ENCODE peak calls at places on chromosomes 13 and 19, in five cellular contexts. One of them, this sample, is unnamed.

GRCh38 chr13:48299591-48299990 is 4.0 kb upstream of the RB1 start:
- DNase-seq in heart right ventricle: no peak
- DNase-seq in prostate gland: no peak
- DNase-seq in thoracic aorta: no peak
- DNase-seq in cardiac muscle cell: no peak
- DNase-seq in this sample: no peak

GRCh38 chr13:46577656-46578589 is 25.0 kb downstream of the LRCH1 start:
- DNase-seq in heart right ventricle: no peak
- DNase-seq in prostate gland: no peak
- DNase-seq in thoracic aorta: no peak
- DNase-seq in cardiac muscle cell: no peak
- DNase-seq in this sample: peak

GRCh38 chr13:66585669-66586203 is 644.4 kb downstream of the PCDH9 start:
- DNase-seq in heart right ventricle: no peak
- DNase-seq in prostate gland: no peak
- DNase-seq in thoracic aorta: no peak
- DNase-seq in cardiac muscle cell: no peak
- DNase-seq in this sample: no peak

GRCh38 chr19:8138201-8138600 is 11.2 kb downstream of the FBN3 start:
- DNase-seq in heart right ventricle: no peak
- DNase-seq in prostate gland: no peak
- DNase-seq in thoracic aorta: no peak
- DNase-seq in cardiac muscle cell: no peak
- DNase-seq in this sample: no peak

GRCh38 chr13:112251930-112252585 is 124.1 kb upstream of the SPACA7 start:
- DNase-seq in heart right ventricle: no peak
- DNase-seq in prostate gland: no peak
- DNase-seq in thoracic aorta: no peak
- DNase-seq in cardiac muscle cell: no peak
- DNase-seq in this sample: no peak

GRCh38 chr13:108494991-108495661 is 134.3 kb upstream of the MYO16 start:
- DNase-seq in heart right ventricle: no peak
- DNase-seq in prostate gland: no peak
- DNase-seq in thoracic aorta: no peak
- DNase-seq in cardiac muscle cell: no peak
- DNase-seq in this sample: no peak

GRCh38 chr13:21668665-21669599 is 1.9 kb upstream of the FGF9 start:
- DNase-seq in heart right ventricle: no peak
- DNase-seq in prostate gland: no peak
- DNase-seq in thoracic aorta: no peak
- DNase-seq in cardiac muscle cell: peak
- DNase-seq in this sample: peak

GRCh38 chr13:34066344-34066743 is 248.4 kb downstream of the RFC3 start:
- DNase-seq in heart right ventricle: no peak
- DNase-seq in prostate gland: no peak
- DNase-seq in thoracic aorta: no peak
- DNase-seq in cardiac muscle cell: no peak
- DNase-seq in this sample: no peak

GRCh38 chr19:291561-292280 is 518 bp upstream of the PLPP2 start:
- DNase-seq in heart right ventricle: no peak
- DNase-seq in prostate gland: no peak
- DNase-seq in thoracic aorta: no peak
- DNase-seq in cardiac muscle cell: no peak
- DNase-seq in this sample: no peak
- TF ChIP-seq CTCF in heart right ventricle: no peak
- TF ChIP-seq CTCF in prostate gland: no peak
- TF ChIP-seq CTCF in thoracic aorta: no peak
- TF ChIP-seq CTCF in cardiac muscle cell: no peak
- TF ChIP-seq CTCF in this sample: no peak

GRCh38 chr13:31538067-31539042 is 201.0 kb upstream of the RXFP2 start:
- DNase-seq in heart right ventricle: no peak
- DNase-seq in prostate gland: no peak
- DNase-seq in thoracic aorta: no peak
- DNase-seq in cardiac muscle cell: peak
- DNase-seq in this sample: peak
- TF ChIP-seq CTCF in heart right ventricle: no peak
- TF ChIP-seq CTCF in prostate gland: peak
- TF ChIP-seq CTCF in thoracic aorta: peak
- TF ChIP-seq CTCF in cardiac muscle cell: peak
- TF ChIP-seq CTCF in this sample: peak

GRCh38 chr13:79548886-79549285 is 67.9 kb downstream of the NDFIP2 start:
- DNase-seq in heart right ventricle: no peak
- DNase-seq in prostate gland: no peak
- DNase-seq in thoracic aorta: no peak
- DNase-seq in cardiac muscle cell: no peak
- DNase-seq in this sample: peak
- TF ChIP-seq CTCF in heart right ventricle: no peak
- TF ChIP-seq CTCF in prostate gland: peak
- TF ChIP-seq CTCF in thoracic aorta: no peak
- TF ChIP-seq CTCF in cardiac muscle cell: peak
- TF ChIP-seq CTCF in this sample: peak

DNA sequence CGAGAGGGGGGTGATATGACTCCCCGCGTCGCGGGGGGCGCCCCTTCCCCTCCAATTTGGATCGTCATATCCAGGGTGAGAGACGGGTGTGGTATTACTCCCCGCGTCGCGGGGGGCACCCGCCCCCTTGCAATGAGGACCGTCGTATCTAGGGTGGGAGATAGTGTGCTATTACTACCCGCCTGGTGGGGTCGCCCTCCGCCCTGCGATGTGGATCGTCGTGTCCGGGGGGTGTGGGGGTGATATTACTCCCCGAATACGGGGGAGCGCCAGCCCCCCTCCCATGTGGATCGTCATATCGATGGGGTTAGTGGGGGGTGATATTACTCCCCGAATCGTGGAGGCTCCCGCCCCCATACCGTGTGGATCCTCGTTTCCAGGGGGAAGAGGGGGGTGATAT is 29.2 kb upstream of the RGCC start:
- DNase-seq in heart right ventricle: peak
- DNase-seq in prostate gland: no peak
- DNase-seq in thoracic aorta: no peak
- DNase-seq in cardiac muscle cell: no peak
- DNase-seq in this sample: no peak
- TF ChIP-seq CTCF in heart right ventricle: no peak
- TF ChIP-seq CTCF in prostate gland: no peak
- TF ChIP-seq CTCF in thoracic aorta: peak
- TF ChIP-seq CTCF in cardiac muscle cell: peak
- TF ChIP-seq CTCF in this sample: peak

GRCh38 chr13:27354379-27354778 is 70.0 kb upstream of the GTF3A start:
- DNase-seq in heart right ventricle: no peak
- DNase-seq in prostate gland: no peak
- DNase-seq in thoracic aorta: no peak
- DNase-seq in cardiac muscle cell: no peak
- DNase-seq in this sample: peak
- TF ChIP-seq CTCF in heart right ventricle: no peak
- TF ChIP-seq CTCF in prostate gland: no peak
- TF ChIP-seq CTCF in thoracic aorta: peak
- TF ChIP-seq CTCF in cardiac muscle cell: no peak
- TF ChIP-seq CTCF in this sample: peak

DNA sequence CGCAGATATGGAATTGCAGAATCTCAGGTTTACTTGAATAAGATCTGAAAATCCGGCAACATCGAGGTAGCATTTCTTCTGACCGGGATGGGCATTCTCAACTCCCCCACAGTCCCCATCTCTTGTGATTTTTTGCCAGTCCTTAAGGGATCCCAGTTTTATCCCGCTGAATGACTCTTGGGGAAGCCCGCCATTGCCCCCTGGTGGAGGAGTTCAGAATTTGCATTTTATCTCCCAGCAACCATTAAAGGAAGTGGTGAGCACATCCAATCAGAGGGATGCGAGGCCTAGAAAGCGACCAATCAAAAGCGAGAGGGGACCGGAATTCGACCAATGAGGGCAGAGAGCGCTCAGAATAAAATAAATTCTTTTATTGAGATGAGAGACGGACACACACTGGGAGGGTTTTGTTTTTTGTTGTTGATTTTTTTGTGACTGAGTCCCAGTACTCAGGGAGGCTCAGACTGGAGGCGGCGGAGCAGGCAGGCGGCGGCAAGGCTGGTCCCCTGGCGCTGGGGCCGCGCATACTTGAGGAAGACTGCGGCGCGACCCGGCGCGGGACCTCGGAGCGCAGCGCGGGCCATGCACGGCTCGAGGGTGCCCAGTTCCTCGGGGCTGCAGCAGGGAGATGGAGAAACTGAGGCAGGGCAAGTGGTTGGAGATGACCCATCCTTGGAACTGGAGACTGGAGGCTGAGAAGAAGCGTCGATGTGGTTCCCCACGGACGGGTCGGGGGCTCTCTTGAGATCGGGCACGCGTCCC is 3.9 kb upstream of the TTC9B start:
- DNase-seq in heart right ventricle: peak
- DNase-seq in prostate gland: peak
- DNase-seq in thoracic aorta: peak
- DNase-seq in cardiac muscle cell: peak
- DNase-seq in this sample: peak
- TF ChIP-seq CTCF in heart right ventricle: peak
- TF ChIP-seq CTCF in prostate gland: peak
- TF ChIP-seq CTCF in thoracic aorta: peak
- TF ChIP-seq CTCF in cardiac muscle cell: peak
- TF ChIP-seq CTCF in this sample: peak

This sample was measured in fibroblast of mammary gland.